ENCODE peak calls at places on chromosomes 2 and 18, in nine cellular contexts. V, F, D, W, R, A, X, O and C are unnamed samples.

GRCh38 chr18:9403795-9404564 is 69.4 kb downstream of the TWSG1 start:
- DNase-seq in V (no peak), D (no peak), A (no peak), X (no peak), W (peak; percentile 8), R (no peak), F (no peak), O (no peak), C (no peak)

GRCh38 chr18:76524900-76525698 is 30.1 kb upstream of the ZNF516 start:
- DNase-seq in D (no peak), W (no peak), X (no peak), O (peak; percentile 56), V (no peak), A (no peak), F (no peak), R (no peak), C (no peak)

GRCh38 chr2:172253190-172254052 is 150.7 kb upstream of the DLX2 start:
- DNase-seq in V (peak; percentile 60), F (no peak), O (no peak), X (no peak), A (peak; percentile 60), D (peak; percentile 84), W (peak; percentile 33), R (peak; percentile 44), C (no peak)

GRCh38 chr2:211181626-211182025 is 625.2 kb downstream of the CPS1 start:
- DNase-seq in A (peak; percentile 63), O (no peak), R (no peak), F (no peak), V (no peak), D (no peak), W (no peak), X (no peak), C (no peak)

GRCh38 chr2:235264121-235264493 is 229.7 kb upstream of the AGAP1 start:
- DNase-seq in R (no peak), X (no peak), F (no peak), D (no peak), W (no peak), O (no peak), V (no peak), A (no peak), C (no peak)

GRCh38 chr2:171244970-171245782 is 84.5 kb upstream of the TLK1 start:
- DNase-seq in W (peak; percentile 32), A (no peak), D (no peak), R (no peak), V (no peak), X (no peak), O (no peak), F (no peak), C (no peak)

GRCh38 chr2:136164377-136164776 is 46.4 kb upstream of the CXCR4 start:
- DNase-seq in V (no peak), W (no peak), A (no peak), D (no peak), X (no peak), R (no peak), F (no peak), O (no peak), C (no peak)

GRCh38 chr18:9380571-9381390 is 46.2 kb downstream of the TWSG1 start:
- DNase-seq in X (peak; percentile 92), F (no peak), W (no peak), R (no peak), A (no peak), O (no peak), D (no peak), V (no peak), C (no peak)

GRCh38 chr2:206316141-206316540 is 41.7 kb downstream of the ZDBF2 start:
- DNase-seq in O (no peak), F (no peak), V (no peak), D (no peak), A (no peak), W (no peak), X (no peak), R (no peak), C (no peak)

GRCh38 chr2:36492216-36492945 is 105.6 kb downstream of the FEZ2 start:
- DNase-seq in X (no peak), F (no peak), R (no peak), W (no peak), D (no peak), O (no peak), V (no peak), A (no peak), C (no peak)

GRCh38 chr18:35441857-35442595 is 55.7 kb downstream of the INO80C start:
- DNase-seq in X (no peak), F (no peak), A (no peak), W (no peak), D (no peak), O (no peak), V (no peak), R (no peak), C (no peak)